ENCODE peak calls at places on chromosome 20, in five cellular contexts. J is NCI-H748 treated with DMSO at 0.1 percent for 48 hours, C is GM20000, X is iris pigment epithelial cell, D is HTR-8/SVneo. B is an unnamed sample.
A peak's percentile ranks its signal among the peaks of the same experiment; 100 is the strongest.

GRCh38 chr20:12358655-12359009 is 440.9 kb downstream of the BTBD3 start:
- DNase-seq in J (peak; percentile 38), C (no peak), X (no peak), D (no peak), B (no peak)

GRCh38 chr20:19045366-19045765 is 167.1 kb upstream of the SLC24A3 start:
- DNase-seq in J (no peak), C (no peak), X (no peak), D (no peak), B (no peak)

GRCh38 chr20:14337400-14338171 is at the start of gene FLRT3:
- DNase-seq in J (peak; percentile 96), C (peak; percentile 61), X (peak; percentile 94), D (peak; percentile 14), B (peak; percentile 43)

GRCh38 chr20:32968833-32969241 is 35.4 kb downstream of the SUN5 start:
- DNase-seq in J (no peak), C (no peak), X (no peak), D (no peak), B (no peak)

GRCh38 chr20:33993800-33994623 is at the start of gene RALY:
- DNase-seq in J (peak; percentile 48), C (peak; percentile 91), X (peak; percentile 78), D (peak; percentile 58), B (peak; percentile 89)

GRCh38 chr20:50207026-50207425 is 16.4 kb downstream of the CEBPB start:
- DNase-seq in J (no peak), C (no peak), X (no peak), D (no peak), B (no peak)

GRCh38 chr20:59024111-59024530 is 4.9 kb downstream of the TUBB1 start:
- DNase-seq in J (no peak), C (no peak), X (no peak), D (no peak), B (no peak)

GRCh38 chr20:11117808-11118528 is 444.2 kb upstream of the JAG1 start:
- DNase-seq in J (no peak), C (no peak), X (peak; percentile 82), D (no peak), B (no peak)

GRCh38 chr20:13291167-13291566 is 70.1 kb downstream of the ISM1 start:
- DNase-seq in J (no peak), C (no peak), X (no peak), D (no peak), B (no peak)

GRCh38 chr20:39112196-39112743 is 150.1 kb downstream of the DHX35 start:
- DNase-seq in J (peak; percentile 65), C (peak; percentile 78), X (peak; percentile 45), D (peak; percentile 94), B (peak; percentile 38)

GRCh38 chr20:20060234-20060998 is 8.1 kb downstream of the CFAP61 start:
- DNase-seq in J (no peak), C (no peak), X (no peak), D (no peak), B (peak; percentile 19)

GRCh38 chr20:10502098-10502526 is 67.0 kb downstream of the SLX4IP start:
- DNase-seq in J (no peak), C (no peak), X (no peak), D (no peak), B (no peak)

GRCh38 chr20:35617397-35618031 is 1.9 kb downstream of the SPAG4 start:
- DNase-seq in J (peak; percentile 52), C (peak; percentile 76), X (peak; percentile 66), D (peak; percentile 53), B (peak; percentile 92)

GRCh38 chr20:15913661-15914060 is 659.6 kb downstream of the KIF16B start:
- DNase-seq in J (no peak), C (no peak), X (no peak), D (no peak), B (no peak)

GRCh38 chr20:62355527-62356142 is 11.5 kb downstream of the LAMA5 start:
- DNase-seq in J (no peak), C (no peak), X (peak; percentile 43), D (no peak), B (no peak)

GRCh38 chr20:56348306-56348695 is 10.5 kb upstream of the FAM210B start:
- DNase-seq in J (no peak), C (no peak), X (peak; percentile 9), D (no peak), B (no peak)

GRCh38 chr20:59669451-59669850 is 65.1 kb downstream of the PHACTR3 start:
- DNase-seq in J (no peak), C (no peak), X (no peak), D (no peak), B (no peak)

GRCh38 chr20:43490038-43490437 is 17.5 kb upstream of the L3MBTL1 start:
- DNase-seq in J (no peak), C (no peak), X (no peak), D (no peak), B (no peak)

B was measured in OCI-LY7.